ENCODE peak calls at places on chromosomes 5 and 9, in nine cellular contexts. Z is CD8-positive, alpha-beta T cell; B is pulmonary artery endothelial cell; M is Caki2; C is Right ventricle myocardium superior; S is GDM1; K is HFFc6; Q is NCI-H2029; E is activated T-helper 1 cell treated with Interleukin-2 at 50 U/mL for 16 hours. P is an unnamed sample.

GRCh38 chr5:117454716-117455212 is 880.1 kb upstream of the SEMA6A start:
- DNase-seq in B (no peak), Q (peak), M (peak), S (no peak), K (no peak), Z (no peak), C (peak), E (no peak), P (peak)

GRCh38 chr5:123705741-123706140 is 193.8 kb downstream of the CSNK1G3 start:
- DNase-seq in M (no peak), B (no peak), C (no peak), Q (no peak), S (no peak), K (peak), E (no peak), Z (no peak), P (no peak)

GRCh38 chr5:65927497-65928340 is 1.3 kb downstream of the ERBIN start:
- DNase-seq in C (no peak), Q (no peak), Z (no peak), E (no peak), K (peak), M (peak), B (no peak), S (no peak), P (peak)

GRCh38 chr5:96616801-96617200 is 45.4 kb upstream of the CAST start:
- DNase-seq in B (no peak), K (no peak), S (no peak), Z (no peak), E (no peak), M (no peak), Q (no peak), C (no peak), P (no peak)

GRCh38 chr5:113123563-113123962 is 147.0 kb downstream of the DCP2 start:
- DNase-seq in Q (no peak), E (no peak), C (no peak), M (no peak), S (no peak), Z (no peak), B (no peak), K (no peak), P (no peak)

GRCh38 chr9:134067904-134068741 is at the start of gene BRD3:
- DNase-seq in S (peak), M (peak), K (peak), Q (peak), E (peak), B (peak), Z (peak), C (peak), P (peak)

GRCh38 chr5:102865171-102865509 is 110.0 kb downstream of the PAM start:
- DNase-seq in E (no peak), B (no peak), Z (no peak), S (no peak), Q (no peak), K (peak), C (no peak), M (no peak), P (no peak)

GRCh38 chr5:66840527-66841013 is 244.4 kb downstream of the MAST4 start:
- DNase-seq in Q (no peak), K (no peak), S (no peak), M (no peak), E (no peak), C (no peak), B (no peak), Z (no peak), P (peak)

GRCh38 chr5:106415541-106415940 is 1255.2 kb downstream of the EFNA5 start:
- DNase-seq in M (peak), E (no peak), Q (no peak), B (no peak), K (no peak), C (no peak), S (no peak), Z (no peak), P (no peak)

GRCh38 chr9:94806307-94806893 is 79.9 kb downstream of the AOPEP start:
- DNase-seq in Q (peak), S (no peak), C (no peak), E (no peak), B (no peak), Z (no peak), K (peak), M (peak), P (no peak)

GRCh38 chr5:180784497-180785097 is 18.0 kb downstream of the MGAT1 start:
- DNase-seq in C (peak), S (peak), B (peak), Z (peak), E (peak), K (peak), Q (peak), M (peak), P (no peak)

GRCh38 chr9:136170291-136170901 is 34.5 kb downstream of the LHX3 start:
- DNase-seq in E (peak), M (peak), S (no peak), K (no peak), Z (no peak), Q (no peak), C (peak), B (no peak), P (no peak)

GRCh38 chr9:36855443-36856315 is 178.4 kb downstream of the PAX5 start:
- DNase-seq in S (no peak), M (no peak), K (no peak), C (peak), E (no peak), B (no peak), Z (no peak), Q (no peak), P (peak)

GRCh38 chr9:95575796-95576195 is 59.0 kb upstream of the PTCH1 start:
- DNase-seq in E (no peak), Q (no peak), C (no peak), Z (no peak), K (no peak), M (no peak), S (no peak), B (no peak), P (no peak)

GRCh38 chr5:111779260-111780254 is 22.6 kb upstream of the NREP start:
- DNase-seq in C (no peak), E (no peak), B (no peak), M (no peak), Z (no peak), Q (peak), S (no peak), K (no peak), P (no peak)

GRCh38 chr5:149857499-149857898 is 87.1 kb downstream of the PDE6A start:
- DNase-seq in S (peak), E (no peak), M (peak), Q (peak), B (peak), C (peak), K (no peak), Z (no peak), P (no peak)

GRCh38 chr5:159128070-159128507 is 28.4 kb upstream of the EBF1 start:
- DNase-seq in S (no peak), B (no peak), Q (no peak), K (no peak), E (no peak), C (no peak), Z (no peak), M (no peak), P (no peak)

GRCh38 chr5:1754531-1755220 is 45.0 kb downstream of the MRPL36 start:
- DNase-seq in B (no peak), K (no peak), E (no peak), Q (no peak), Z (no peak), C (peak), S (no peak), M (no peak), P (no peak)

GRCh38 chr5:77355074-77355473 is 137.0 kb downstream of the WDR41 start:
- DNase-seq in Z (no peak), B (no peak), M (no peak), C (no peak), Q (peak), E (no peak), S (no peak), K (no peak), P (no peak)

GRCh38 chr5:82147860-82148573 is 130.1 kb downstream of the RPS23 start:
- DNase-seq in C (no peak), Q (no peak), M (no peak), E (no peak), K (peak), B (no peak), Z (no peak), S (no peak), P (no peak)

GRCh38 chr9:12934515-12935301 is 159.9 kb downstream of the LURAP1L start:
- DNase-seq in C (no peak), Z (no peak), K (no peak), B (no peak), S (no peak), E (no peak), Q (no peak), M (peak), P (no peak)

GRCh38 chr9:32300373-32300772 is 84.1 kb upstream of the ACO1 start:
- DNase-seq in M (no peak), Q (no peak), C (no peak), K (no peak), B (no peak), Z (no peak), E (no peak), S (no peak), P (no peak)

GRCh38 chr5:132489051-132489770 is 1.4 kb downstream of the IRF1 start:
- DNase-seq in C (no peak), S (no peak), K (no peak), E (no peak), Q (no peak), Z (no peak), B (no peak), M (no peak), P (no peak)

GRCh38 chr9:35611230-35611797 is 6.3 kb downstream of the TESK1 start:
- DNase-seq in C (no peak), E (peak), M (no peak), K (no peak), Q (no peak), B (no peak), Z (peak), S (no peak), P (peak)

GRCh38 chr5:36158144-36158543 is 6.2 kb downstream of the SKP2 start:
- DNase-seq in Z (no peak), Q (no peak), S (no peak), C (no peak), M (no peak), B (no peak), K (no peak), E (no peak), P (no peak)

GRCh38 chr5:66246621-66247020 is 102.5 kb downstream of the SREK1 start:
- DNase-seq in K (peak), B (no peak), E (no peak), C (no peak), Q (no peak), S (no peak), Z (no peak), M (no peak), P (no peak)

P was measured in HL-60.